ENCODE peak calls at places on chromosomes 4 and X, in four cellular contexts. B is neural progenitor cell, H is OCI-LY7, Z is astrocyte of the spinal cord. D is an unnamed sample.

GRCh38 chr4:165288639-165289428 is 38.6 kb upstream of the MSMO1 start:
- DNase-seq in B (no peak), H (no peak), Z (peak), D (no peak)

GRCh38 chr4:152992491-152992890 is 56.4 kb downstream of the FHDC1 start:
- DNase-seq in Z (no peak), B (no peak), H (no peak), D (no peak)

GRCh38 chrX:3451566-3451965 is 105.1 kb upstream of the MXRA5 start:
- DNase-seq in H (no peak), B (no peak), Z (no peak), D (no peak)

GRCh38 chr4:186067757-186068385 is 1.1 kb upstream of the TLR3 start:
- DNase-seq in B (peak), Z (peak), H (peak), D (peak)

GRCh38 chr4:170979736-170980135 is 833.5 kb upstream of the GALNTL6 start:
- DNase-seq in B (no peak), Z (peak), H (no peak), D (no peak)

GRCh38 chrX:107935200-107935599 is 47.0 kb downstream of the TEX13B start:
- DNase-seq in B (no peak), Z (peak), H (no peak), D (no peak)

GRCh38 chr4:154559141-154559841 is 3.5 kb upstream of the FGB start:
- DNase-seq in Z (peak), H (peak), B (peak), D (peak)

GRCh38 chrX:136325377-136325776 is 24.6 kb downstream of the ADGRG4 start:
- DNase-seq in B (no peak), H (no peak), Z (no peak), D (no peak)

GRCh38 chr4:163764569-163764968 is 270.1 kb downstream of the TMA16 start:
- DNase-seq in B (no peak), H (no peak), Z (no peak), D (no peak)

GRCh38 chrX:150688911-150689451 is 4.2 kb upstream of the MTMR1 start:
- DNase-seq in B (no peak), H (no peak), Z (peak), D (no peak)

GRCh38 chr4:20172070-20172760 is 79.5 kb upstream of the SLIT2 start:
- DNase-seq in B (no peak), H (no peak), Z (no peak), D (no peak)

GRCh38 chr4:119506761-119507160 is 121.8 kb downstream of the PDE5A start:
- DNase-seq in H (no peak), Z (no peak), B (no peak), D (no peak)

GRCh38 chr4:87304659-87305277 is 17.9 kb downstream of the HSD17B13 start:
- DNase-seq in B (no peak), Z (peak), H (no peak), D (no peak)

GRCh38 chrX:129957241-129958099 is 25.0 kb upstream of the BCORL1 start:
- DNase-seq in Z (peak), B (peak), H (peak), D (peak)

GRCh38 chrX:51614353-51614752 is 4.4 kb downstream of the CENPVL3 start:
- DNase-seq in B (peak), H (peak), Z (peak), D (peak)

GRCh38 chr4:121165206-121165605 is 1.1 kb upstream of the TNIP3 start:
- DNase-seq in B (no peak), H (no peak), Z (no peak), D (no peak)

GRCh38 chr4:187000281-187000680 is 276.6 kb upstream of the FAT1 start:
- DNase-seq in B (no peak), H (no peak), Z (no peak), D (no peak)

GRCh38 chr4:4941741-4942140 is 77.5 kb downstream of the CYTL1 start:
- DNase-seq in Z (no peak), B (no peak), H (peak), D (peak)
- TF ChIP-seq CTCF in Z (no peak), B (no peak), H (no peak), D (no peak)

DNA sequence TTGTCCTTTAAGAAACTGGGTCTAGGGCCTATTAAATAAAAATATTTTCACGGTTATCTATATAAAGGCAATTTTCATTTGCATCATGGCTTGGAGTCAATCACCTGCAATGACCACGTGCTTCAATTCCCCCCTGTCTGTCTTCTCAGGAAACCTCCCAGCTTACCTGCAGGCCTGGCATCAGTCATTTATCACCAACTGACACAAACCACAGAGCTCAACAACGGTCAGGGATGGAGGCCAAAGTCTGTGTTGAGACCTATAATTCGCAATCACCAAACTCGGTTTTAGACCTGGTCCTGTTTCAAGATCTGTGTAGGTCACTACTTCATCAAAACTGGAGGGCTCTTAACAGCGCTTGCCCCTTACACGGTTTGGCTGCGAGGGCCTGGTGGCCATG is 1.9 kb downstream of the SLC9A7 start:
- DNase-seq in Z (no peak), B (no peak), H (no peak), D (peak)
- H3K4me3 ChIP-seq in Z (peak), B (no peak), H (peak), D (peak)

GRCh38 chr4:96352051-96352517 is 512.2 kb downstream of the PDHA2 start:
- DNase-seq in B (peak), Z (peak), H (no peak), D (peak)
- TF ChIP-seq CTCF in B (peak), Z (peak), H (peak), D (peak)

GRCh38 chrX:106177982-106178321 is 9.8 kb downstream of the PWWP3B start:
- DNase-seq in Z (peak), H (no peak), B (no peak), D (no peak)
- H3K4me3 ChIP-seq in Z (peak), H (no peak), B (peak), D (no peak)

GRCh38 chrX:125378205-125378604 is 58.5 kb downstream of the TEX13C start:
- DNase-seq in H (no peak), B (no peak), Z (no peak), D (no peak)
- TF ChIP-seq CTCF in H (no peak), B (no peak), Z (no peak), D (no peak)

DNA sequence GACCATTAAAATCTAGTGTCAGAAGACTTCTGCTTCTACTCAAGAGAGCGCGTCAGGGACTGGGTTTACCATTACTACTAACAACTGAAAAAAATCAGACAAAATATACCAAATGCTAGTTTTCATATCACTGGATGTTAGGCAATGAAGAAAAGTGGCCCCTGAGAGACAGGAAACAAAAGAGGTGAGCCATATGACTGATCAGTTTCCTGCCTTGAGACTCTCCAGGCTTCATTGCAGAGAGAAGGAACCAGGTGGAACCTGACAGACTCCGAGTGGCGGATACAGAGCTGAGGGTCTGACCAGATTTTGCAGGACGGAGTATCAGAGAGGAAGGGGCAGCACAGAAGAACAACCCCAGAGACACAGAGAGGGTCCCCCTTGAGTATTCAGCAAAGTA is 86.3 kb downstream of the C4orf51 start:
- DNase-seq in H (no peak), Z (no peak), B (no peak), D (no peak)
- H3K4me3 ChIP-seq in H (no peak), Z (no peak), B (no peak), D (no peak)

D was measured in GM12865.